ENCODE peak calls at places on chromosomes 2 and 18, in seven cellular contexts. A is activated B cell treated with CpG ODN at 0.5 μM for 24 hours, Z is fibroblast of mammary gland, R is HFF-Myc, L is dorsolateral prefrontal cortex, E is neural progenitor cell, O is heart right ventricle. B is an unnamed sample.

GRCh38 chr2:156147594-156148330 is 184.8 kb downstream of the NR4A2 start:
- DNase-seq in A (no peak), Z (no peak), R (no peak), L (no peak), E (no peak), O (no peak), B (peak; percentile 4)

GRCh38 chr2:238270606-238271005 is 17.8 kb downstream of the PER2 start:
- DNase-seq in A (no peak), Z (no peak), R (no peak), L (no peak), E (no peak), O (no peak), B (no peak)

GRCh38 chr2:96108578-96109561 is 7.5 kb downstream of the ADRA2B start:
- DNase-seq in A (peak; percentile 5), Z (peak; percentile 6), R (no peak), L (no peak), E (peak; percentile 53), O (peak; percentile 76), B (no peak)

GRCh38 chr18:58025205-58025604 is 18.8 kb upstream of the NEDD4L start:
- DNase-seq in A (no peak), Z (no peak), R (no peak), L (no peak), E (no peak), O (no peak), B (no peak)

GRCh38 chr18:76953186-76953982 is 131.0 kb downstream of the ZNF236 start:
- DNase-seq in A (no peak), Z (no peak), R (no peak), L (peak; percentile 45), E (no peak), O (peak; percentile 63), B (peak; percentile 67)

GRCh38 chr2:17646838-17647701 is 106.5 kb downstream of the SMC6 start:
- DNase-seq in A (no peak), Z (no peak), R (no peak), L (no peak), E (no peak), O (no peak), B (no peak)

GRCh38 chr18:75130591-75131274 is 78.2 kb downstream of the PTGR3 start:
- DNase-seq in A (no peak), Z (peak; percentile 25), R (no peak), L (no peak), E (peak; percentile 11), O (no peak), B (peak; percentile 23)

GRCh38 chr18:12287131-12287681 is 20.8 kb upstream of the TUBB6 start:
- DNase-seq in A (no peak), Z (no peak), R (no peak), L (no peak), E (peak; percentile 55), O (no peak), B (no peak)

GRCh38 chr2:191795711-191796110 is 51.2 kb downstream of the CAVIN2 start:
- DNase-seq in A (no peak), Z (peak; percentile 85), R (no peak), L (no peak), E (no peak), O (no peak), B (no peak)

GRCh38 chr2:101515512-101515911 is 40.6 kb upstream of the RFX8 start:
- DNase-seq in A (no peak), Z (peak; percentile 94), R (no peak), L (no peak), E (no peak), O (peak; percentile 58), B (peak; percentile 58)

GRCh38 chr2:134120718-134121630 is 132.9 kb upstream of the MGAT5 start:
- DNase-seq in A (peak; percentile 65), Z (peak; percentile 51), R (no peak), L (peak; percentile 47), E (peak; percentile 84), O (peak; percentile 62), B (peak; percentile 57)

GRCh38 chr18:31736630-31737029 is 24.1 kb downstream of the SLC25A52 start:
- DNase-seq in A (no peak), Z (no peak), R (no peak), L (no peak), E (no peak), O (no peak), B (no peak)

GRCh38 chr18:78607784-78608183 is 371.8 kb upstream of the SALL3 start:
- DNase-seq in A (no peak), Z (no peak), R (no peak), L (no peak), E (no peak), O (no peak), B (no peak)

GRCh38 chr18:21820035-21820810 is 79.6 kb downstream of the MIB1 start:
- DNase-seq in A (no peak), Z (peak; percentile 47), R (no peak), L (no peak), E (no peak), O (no peak), B (peak; percentile 33)

GRCh38 chr2:97998431-97998830 is 2.7 kb upstream of the TMEM131 start:
- DNase-seq in A (no peak), Z (no peak), R (no peak), L (no peak), E (no peak), O (no peak), B (no peak)

GRCh38 chr2:239140346-239141020 is 260.3 kb downstream of the HDAC4 start:
- DNase-seq in A (no peak), Z (no peak), R (no peak), L (no peak), E (no peak), O (no peak), B (peak; percentile 17)

GRCh38 chr18:54612237-54612636 is 21.2 kb downstream of the DYNAP start:
- DNase-seq in A (no peak), Z (peak; percentile 36), R (no peak), L (no peak), E (no peak), O (no peak), B (peak; percentile 43)

GRCh38 chr2:58871469-58872142 is 630.5 kb upstream of the FANCL start:
- DNase-seq in A (no peak), Z (no peak), R (no peak), L (no peak), E (peak; percentile 27), O (no peak), B (no peak)

GRCh38 chr2:222878877-222879601 is 18.2 kb downstream of the ACSL3 start:
- DNase-seq in A (no peak), Z (peak; percentile 84), R (no peak), L (no peak), E (no peak), O (no peak), B (peak; percentile 61)

GRCh38 chr2:26238301-26238958 is 6.0 kb downstream of the HADHA start:
- DNase-seq in A (no peak), Z (peak; percentile 48), R (no peak), L (no peak), E (no peak), O (no peak), B (no peak)

GRCh38 chr2:238908960-238909951 is 61.4 kb downstream of the TWIST2 start:
- DNase-seq in A (no peak), Z (peak; percentile 72), R (no peak), L (no peak), E (peak; percentile 49), O (no peak), B (peak; percentile 18)

GRCh38 chr2:19392191-19392590 is 33.8 kb upstream of the OSR1 start:
- DNase-seq in A (no peak), Z (no peak), R (no peak), L (no peak), E (no peak), O (no peak), B (no peak)

GRCh38 chr2:134919360-134920210 is 963 bp downstream of the CCNT2 start:
- DNase-seq in A (no peak), Z (no peak), R (no peak), L (peak; percentile 28), E (no peak), O (peak; percentile 38), B (peak; percentile 33)

GRCh38 chr2:134883552-134884293 is 34.9 kb upstream of the CCNT2 start:
- DNase-seq in A (no peak), Z (no peak), R (no peak), L (no peak), E (no peak), O (no peak), B (no peak)

GRCh38 chr2:40955635-40956034 is 503.7 kb upstream of the SLC8A1 start:
- DNase-seq in A (no peak), Z (no peak), R (no peak), L (no peak), E (no peak), O (no peak), B (peak; percentile 11)

GRCh38 chr2:234986866-234987720 is 35.3 kb downstream of the SH3BP4 start:
- DNase-seq in A (no peak), Z (no peak), R (no peak), L (no peak), E (no peak), O (no peak), B (no peak)

DNA sequence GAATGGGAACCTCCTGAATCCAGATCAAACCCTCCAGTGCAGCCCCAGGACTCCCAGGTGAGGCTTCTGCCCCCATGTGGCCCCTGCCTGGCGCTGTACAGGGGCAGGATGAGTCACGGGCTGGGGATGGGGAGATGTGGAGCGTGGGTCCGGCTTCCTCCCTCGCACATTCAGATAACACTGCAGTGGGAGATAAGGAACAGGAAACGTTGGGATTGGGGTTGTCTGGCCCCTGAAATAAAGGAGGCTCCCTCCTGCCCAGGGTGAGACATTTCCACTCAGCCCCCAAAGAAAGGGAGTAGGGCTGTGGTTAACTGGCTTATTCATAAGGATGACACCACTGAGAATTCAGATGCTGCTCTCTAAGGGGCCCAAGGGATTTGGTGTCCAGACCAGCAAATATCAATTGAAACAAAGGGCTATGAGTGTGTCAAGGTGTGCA is 30.7 kb downstream of the IGFBP5 start:
- DNase-seq in A (no peak), Z (peak; percentile 40), R (no peak), L (no peak), E (peak; percentile 31), O (no peak), B (no peak)
- TF ChIP-seq CTCF in A (no peak), Z (peak; percentile 3), R (peak; percentile 30), L (no peak), E (peak; percentile 12), O (no peak), B (peak; percentile 35)

DNA sequence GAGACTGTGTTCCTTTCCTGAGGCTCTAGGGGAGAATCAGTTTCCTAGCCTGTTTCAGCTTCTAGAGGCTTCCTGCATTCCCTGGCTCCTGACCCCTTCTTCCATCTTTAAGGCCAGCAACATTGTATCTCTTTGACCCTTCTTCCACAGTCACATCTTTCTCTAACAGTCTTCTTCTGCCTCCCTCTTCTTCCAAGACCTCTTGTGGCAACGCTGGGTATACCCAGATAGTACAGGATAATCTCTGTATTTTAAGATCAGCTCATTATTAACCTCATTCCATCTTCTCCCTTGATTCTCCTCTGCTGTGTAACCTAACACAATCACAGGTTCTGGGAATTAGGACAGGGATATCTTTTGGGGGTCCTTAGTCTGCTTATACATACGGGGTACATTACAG is 8.9 kb upstream of the MYL12A start:
- DNase-seq in A (no peak), Z (no peak), R (no peak), L (no peak), E (no peak), O (no peak), B (no peak)
- TF ChIP-seq CTCF in A (no peak), Z (peak; percentile 26), R (peak; percentile 9), L (no peak), E (no peak), O (no peak), B (peak; percentile 7)

GRCh38 chr2:68362069-68362468 is 3.0 kb upstream of the PLEK start:
- DNase-seq in A (peak; percentile 63), Z (peak; percentile 66), R (peak; percentile 27), L (peak; percentile 43), E (peak; percentile 81), O (peak; percentile 77), B (peak; percentile 60)
- TF ChIP-seq CTCF in A (peak; percentile 33), Z (peak; percentile 76), R (peak; percentile 74), L (peak; percentile 70), E (peak; percentile 79), O (peak; percentile 68), B (peak; percentile 70)

GRCh38 chr2:219245148-219245898 is at the start of the genes GLB1L and STK16:
- DNase-seq in A (peak; percentile 95), Z (peak; percentile 90), R (peak; percentile 81), L (peak; percentile 92), E (peak; percentile 97), O (peak; percentile 95), B (peak; percentile 94)
- TF ChIP-seq CTCF in A (no peak), Z (no peak), R (no peak), L (peak; percentile 39), E (peak; percentile 4), O (no peak), B (no peak)